ENCODE peak calls at places on chromosomes 7 and 10, in seven cellular contexts. K, P, R, M, S, Y and U are unnamed samples.

GRCh38 chr7:117582219-117582704 is 102.4 kb downstream of the CFTR start:
- DNase-seq in M (peak; percentile 78), Y (peak; percentile 84), R (peak; percentile 17), S (no peak), P (no peak), K (no peak), U (no peak)

GRCh38 chr7:45267262-45267661 is 109.7 kb downstream of the RAMP3 start:
- DNase-seq in M (no peak), S (no peak), K (no peak), Y (peak; percentile 5), R (peak; percentile 45), P (no peak), U (no peak)

GRCh38 chr10:102299873-102300272 is 54.5 kb downstream of the GBF1 start:
- DNase-seq in Y (peak; percentile 69), S (no peak), P (no peak), M (no peak), R (no peak), K (no peak), U (no peak)

GRCh38 chr7:141976524-141977245 is 3.1 kb upstream of the TAS2R38 start:
- DNase-seq in M (no peak), K (no peak), P (no peak), S (no peak), R (no peak), Y (no peak), U (no peak)

GRCh38 chr10:132069849-132070182 is 4.1 kb downstream of the JAKMIP3 start:
- DNase-seq in K (no peak), S (no peak), Y (no peak), R (no peak), M (no peak), P (no peak), U (no peak)

GRCh38 chr7:22934023-22934422 is 79.9 kb downstream of the HYCC1 start:
- DNase-seq in K (no peak), Y (peak; percentile 19), R (no peak), S (no peak), P (no peak), M (no peak), U (no peak)

GRCh38 chr7:155002411-155003214 is at the start of gene PAXIP1:
- DNase-seq in M (peak; percentile 64), P (peak; percentile 48), K (peak; percentile 80), Y (peak; percentile 54), R (peak; percentile 92), S (peak; percentile 69), U (no peak)

GRCh38 chr7:139580435-139580834 is 57.0 kb downstream of the CLEC2L start:
- DNase-seq in R (no peak), Y (no peak), P (no peak), K (no peak), M (peak; percentile 31), S (no peak), U (no peak)

GRCh38 chr10:132266594-132267161 is 41.1 kb downstream of the STK32C start:
- DNase-seq in M (no peak), R (no peak), Y (no peak), P (no peak), S (no peak), K (no peak), U (no peak)

GRCh38 chr7:51731086-51731485 is 414.5 kb upstream of the COBL start:
- DNase-seq in P (no peak), Y (no peak), S (no peak), K (no peak), M (no peak), R (peak; percentile 8), U (no peak)

GRCh38 chr10:129467346-129468119 is 492 bp downstream of the MGMT start:
- DNase-seq in S (no peak), M (no peak), K (no peak), P (no peak), R (no peak), Y (peak; percentile 11), U (no peak)

GRCh38 chr10:97058521-97058920 is 127.2 kb downstream of the SLIT1 start:
- DNase-seq in Y (no peak), K (no peak), S (no peak), P (no peak), R (no peak), M (no peak), U (no peak)

GRCh38 chr7:49398730-49399129 is 374.7 kb upstream of the VWC2 start:
- DNase-seq in M (no peak), S (no peak), P (no peak), Y (no peak), R (no peak), K (no peak), U (peak; percentile 25)

GRCh38 chr7:22420008-22420407 is 63.1 kb upstream of the RAPGEF5 start:
- DNase-seq in M (no peak), S (no peak), R (no peak), P (no peak), Y (no peak), K (no peak), U (no peak)

GRCh38 chr10:43082087-43082486 is 5.2 kb downstream of the RET start:
- DNase-seq in Y (no peak), P (no peak), S (no peak), M (no peak), R (no peak), K (no peak), U (no peak)

GRCh38 chr10:88386878-88387773 is 196.0 kb downstream of the RNLS start:
- DNase-seq in S (no peak), Y (peak; percentile 25), R (peak; percentile 51), P (no peak), M (peak; percentile 71), K (no peak), U (no peak)

GRCh38 chr7:85682819-85683218 is 496.0 kb upstream of the SEMA3D start:
- DNase-seq in M (no peak), R (no peak), Y (peak; percentile 60), K (no peak), P (no peak), S (no peak), U (no peak)

GRCh38 chr7:41629711-41630111 is 73.2 kb downstream of the INHBA start:
- DNase-seq in S (no peak), P (no peak), K (no peak), R (no peak), Y (peak; percentile 4), M (no peak), U (no peak)

GRCh38 chr10:62172465-62172864 is 96.2 kb downstream of the RTKN2 start:
- DNase-seq in S (no peak), K (no peak), R (no peak), Y (no peak), P (no peak), M (no peak), U (no peak)

GRCh38 chr7:99525713-99526440 is 21.4 kb downstream of the ZKSCAN5 start:
- DNase-seq in R (peak; percentile 17), S (no peak), Y (no peak), K (no peak), P (no peak), M (no peak), U (no peak)